ENCODE peak calls at places on chromosomes 4 and X, in four cellular contexts. O is stomach, E is H1, Z is sigmoid colon. X is an unnamed sample.
A peak's percentile ranks its signal among the peaks of the same experiment; 100 is the strongest.

GRCh38 chr4:130395871-130396270 is 1299.9 kb downstream of the C4orf33 start:
- DNase-seq in Z (no peak), O (no peak), E (no peak), X (no peak)

GRCh38 chr4:38967260-38968095 is 64.7 kb downstream of the TMEM156 start:
- DNase-seq in O (no peak), Z (no peak), E (no peak), X (no peak)

GRCh38 chrX:37998586-37999267 is 7.6 kb upstream of the SYTL5 start:
- DNase-seq in O (no peak), E (no peak), Z (no peak), X (no peak)

GRCh38 chr4:184806711-184807110 is 19.1 kb downstream of the ACSL1 start:
- DNase-seq in E (no peak), Z (no peak), O (no peak), X (no peak)

GRCh38 chrX:13688772-13689518 is at the start of gene RAB9A:
- DNase-seq in E (peak; percentile 9), O (peak; percentile 88), Z (peak; percentile 92), X (no peak)

GRCh38 chr4:48331577-48332340 is 9.6 kb upstream of the SLAIN2 start:
- DNase-seq in Z (no peak), O (no peak), E (no peak), X (no peak)

GRCh38 chr4:67087897-67088296 is 457.4 kb downstream of the CENPC start:
- DNase-seq in E (peak; percentile 10), O (peak; percentile 41), Z (no peak), X (no peak)

GRCh38 chr4:138681000-138681604 is 334.5 kb upstream of the NOCT start:
- DNase-seq in E (no peak), Z (peak; percentile 89), O (peak; percentile 86), X (no peak)

GRCh38 chr4:16582526-16582925 is 315.9 kb downstream of the LDB2 start:
- DNase-seq in E (peak; percentile 19), O (no peak), Z (no peak), X (no peak)

GRCh38 chr4:151304226-151304625 is 21.2 kb downstream of the SH3D19 start:
- DNase-seq in E (no peak), O (no peak), Z (no peak), X (no peak)

GRCh38 chr4:116358633-116359222 is 726.6 kb downstream of the TRAM1L1 start:
- DNase-seq in O (peak; percentile 69), Z (no peak), E (peak; percentile 64), X (no peak)

GRCh38 chr4:36997727-36998126 is 246.8 kb upstream of the NWD2 start:
- DNase-seq in O (no peak), Z (no peak), E (no peak), X (no peak)

GRCh38 chr4:37002625-37003024 is 241.9 kb upstream of the NWD2 start:
- DNase-seq in Z (no peak), E (no peak), O (no peak), X (no peak)

GRCh38 chr4:37001688-37002436 is 242.7 kb upstream of the NWD2 start:
- DNase-seq in E (no peak), O (no peak), Z (no peak), X (no peak)

DNA sequence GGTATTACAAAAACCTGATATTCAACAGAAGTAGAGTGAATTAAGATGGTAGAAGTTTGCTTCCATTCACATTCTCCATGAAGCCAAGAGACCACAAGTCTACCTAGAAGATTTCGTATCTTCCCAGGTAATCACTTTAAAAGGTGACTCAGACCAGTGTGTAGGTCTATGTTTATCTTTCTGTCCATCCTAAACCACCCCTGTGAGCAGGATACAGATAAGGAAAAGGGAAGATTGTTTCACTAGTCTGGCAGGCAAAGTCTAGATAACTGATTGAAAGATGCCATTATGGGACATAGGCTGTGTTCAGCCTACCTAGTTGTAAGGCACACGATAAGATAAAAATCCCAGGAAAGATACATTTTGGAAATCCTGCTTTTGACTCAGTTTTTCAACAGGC is 244.3 kb upstream of the NWD2 start:
- DNase-seq in O (no peak), Z (no peak), E (no peak), X (no peak)
- TF ChIP-seq POLR2AphosphoS5 in O (no peak), Z (no peak), E (no peak), X (no peak)

DNA sequence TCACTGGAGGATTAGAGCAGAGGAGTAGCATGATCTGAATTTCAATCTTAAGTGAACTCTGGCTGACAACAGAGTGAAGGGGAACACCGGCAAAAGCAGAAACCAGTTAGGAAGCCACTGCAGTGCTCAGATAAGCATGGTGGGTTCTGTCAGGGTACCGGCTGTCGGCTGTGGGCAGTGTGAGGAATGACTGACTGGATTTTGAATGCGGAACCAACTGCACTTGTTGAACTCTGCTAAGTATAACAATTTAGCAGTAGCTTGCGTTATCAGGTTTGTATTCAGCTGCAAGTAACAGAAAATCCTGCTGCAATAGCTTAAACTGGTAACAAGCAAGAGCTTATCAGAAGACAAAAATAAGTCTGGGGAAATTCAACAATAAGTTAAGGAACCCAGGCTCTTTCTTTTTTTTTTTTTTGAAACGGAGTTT is 5.2 kb downstream of the HTT start:
- DNase-seq in E (no peak), O (no peak), Z (no peak), X (no peak)
- TF ChIP-seq POLR2AphosphoS5 in E (no peak), O (no peak), Z (no peak), X (no peak)

DNA sequence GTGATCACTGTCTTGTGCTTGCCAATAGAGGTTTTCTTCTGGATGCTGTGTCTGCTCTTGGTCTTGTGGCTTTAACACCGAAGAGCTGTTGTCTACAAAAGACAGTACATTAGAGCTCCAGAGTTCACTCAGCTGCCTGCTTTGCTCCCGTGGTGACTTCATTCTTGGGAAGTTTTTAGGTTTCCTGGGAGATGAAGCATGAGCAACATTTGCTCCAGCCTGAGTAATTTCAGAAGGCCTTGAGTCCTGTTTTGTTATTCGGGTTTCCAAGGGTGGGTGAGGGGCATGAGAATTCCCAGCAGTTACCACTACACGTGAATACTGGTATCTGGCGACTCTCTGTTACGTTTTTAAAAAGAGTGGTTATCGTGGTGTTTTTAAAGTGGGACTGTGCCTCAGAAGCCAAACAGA is 189.2 kb downstream of the SHROOM3 start:
- DNase-seq in E (no peak), O (no peak), Z (peak; percentile 66), X (no peak)
- TF ChIP-seq POLR2AphosphoS5 in E (no peak), O (no peak), Z (no peak), X (peak; percentile 40)

GRCh38 chr4:5078015-5078414 is 26.7 kb downstream of the STK32B start:
- DNase-seq in Z (no peak), E (no peak), O (no peak), X (no peak)

GRCh38 chr4:5079581-5079980 is 28.3 kb downstream of the STK32B start:
- DNase-seq in O (no peak), E (no peak), Z (no peak), X (no peak)

GRCh38 chr4:5082381-5082780 is 31.1 kb downstream of the STK32B start:
- DNase-seq in Z (no peak), O (no peak), E (no peak), X (no peak)

GRCh38 chr4:5084911-5085475 is 33.7 kb downstream of the STK32B start:
- DNase-seq in E (no peak), Z (no peak), O (no peak), X (no peak)

GRCh38 chr4:5081441-5081999 is 30.2 kb downstream of the STK32B start:
- DNase-seq in E (no peak), Z (no peak), O (no peak), X (no peak)
- TF ChIP-seq POLR2AphosphoS5 in E (no peak), Z (no peak), O (no peak), X (no peak)

DNA sequence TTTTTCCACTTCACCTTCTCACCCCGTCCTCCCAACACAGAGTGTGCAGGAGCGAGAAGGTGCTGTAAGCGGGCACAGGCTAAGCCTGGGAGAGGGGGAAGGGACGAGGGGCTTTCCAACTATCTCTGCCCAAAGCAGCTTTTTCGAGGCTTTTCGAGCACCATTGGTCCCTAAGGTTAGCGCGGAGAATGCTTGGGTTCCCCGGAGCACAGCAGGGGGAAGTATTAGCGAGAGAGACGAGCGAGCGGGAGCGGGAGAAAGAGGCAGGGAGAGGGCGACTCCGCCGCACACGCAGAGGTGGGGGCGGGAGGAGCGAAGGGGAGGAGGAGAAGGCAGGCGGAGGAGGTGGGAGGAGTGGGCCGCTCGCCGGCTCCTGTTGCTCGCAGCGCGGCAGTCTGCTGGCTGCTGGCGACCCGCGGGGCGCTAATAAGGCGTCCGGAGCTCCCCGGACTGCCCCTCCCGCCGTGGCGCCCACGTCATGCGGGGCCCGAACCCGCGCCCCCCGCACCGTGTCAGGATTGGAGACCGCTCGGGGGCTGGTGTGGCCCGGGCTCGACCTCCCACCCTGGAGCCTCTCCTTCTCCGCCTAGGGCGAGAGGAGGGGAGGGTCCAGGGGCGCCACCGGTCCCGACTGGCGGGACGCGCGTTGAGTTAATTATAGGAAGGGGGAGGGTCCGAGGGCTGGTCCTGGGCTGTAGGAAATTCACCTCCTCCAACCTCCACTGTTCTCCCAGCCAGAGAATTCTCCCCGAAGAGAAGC is at the start of gene ADAMTS3:
- DNase-seq in O (peak; percentile 51), E (peak; percentile 43), Z (peak; percentile 81), X (no peak)
- TF ChIP-seq POLR2AphosphoS5 in O (no peak), E (peak; percentile 44), Z (no peak), X (peak; percentile 66)

GRCh38 chrX:153708415-153708814 is 15.8 kb downstream of the BCAP31 start:
- DNase-seq in O (peak; percentile 77), E (no peak), Z (peak; percentile 89), X (no peak)
- TF ChIP-seq POLR2AphosphoS5 in O (no peak), E (no peak), Z (no peak), X (no peak)

GRCh38 chr4:2794707-2795557 is 2.0 kb downstream of the SH3BP2 start:
- DNase-seq in E (no peak), O (peak; percentile 53), Z (peak; percentile 78), X (no peak)
- TF ChIP-seq POLR2AphosphoS5 in E (no peak), O (no peak), Z (no peak), X (peak; percentile 33)

GRCh38 chr4:98720871-98721480 is 62.6 kb upstream of the TSPAN5 start:
- DNase-seq in Z (no peak), E (no peak), O (no peak), X (no peak)
- TF ChIP-seq POLR2AphosphoS5 in Z (no peak), E (no peak), O (no peak), X (no peak)

X was measured in vagina.